ENCODE peak calls at places on chromosomes 13 and 19, in nine cellular contexts. Q is thyroid gland, C is aorta, K is neural progenitor cell, V is lower lobe of right lung, H is HepG2, O is cardiac muscle cell, M is fibroblast of mammary gland, F is GM06990. T is an unnamed sample.

GRCh38 chr13:33931397-33931987 is 113.5 kb downstream of the RFC3 start:
- DNase-seq in C (no peak), Q (no peak), V (no peak), O (peak), M (peak), K (peak), F (peak), H (peak), T (peak)

GRCh38 chr13:96112936-96113335 is 23.0 kb downstream of the HS6ST3 start:
- DNase-seq in C (no peak), M (peak), Q (no peak), H (no peak), O (no peak), V (no peak), F (no peak), K (no peak), T (no peak)

GRCh38 chr13:33235078-33235477 is 50.5 kb downstream of the STARD13 start:
- DNase-seq in H (peak), M (peak), O (peak), V (no peak), Q (no peak), C (no peak), F (no peak), K (no peak), T (no peak)

GRCh38 chr19:49570997-49571676 is 9.2 kb downstream of the NOSIP start:
- DNase-seq in K (peak), O (no peak), V (no peak), C (no peak), M (no peak), F (no peak), H (peak), Q (no peak), T (peak)

GRCh38 chr19:43229315-43229714 is 23.9 kb upstream of the PSG4 start:
- DNase-seq in Q (no peak), H (peak), O (peak), M (no peak), K (no peak), F (no peak), V (no peak), C (no peak), T (no peak)

GRCh38 chr13:51681037-51681678 is 96.9 kb downstream of the WDFY2 start:
- DNase-seq in O (peak), K (no peak), M (peak), H (no peak), F (no peak), Q (no peak), V (no peak), C (no peak), T (peak)

GRCh38 chr19:44587863-44588752 is 25.3 kb upstream of the IGSF23 start:
- DNase-seq in C (no peak), Q (no peak), O (peak), H (peak), V (no peak), K (no peak), M (peak), F (no peak), T (peak)

GRCh38 chr13:106100261-106100919 is 435.1 kb downstream of the EFNB2 start:
- DNase-seq in Q (no peak), V (no peak), K (peak), C (no peak), M (no peak), H (no peak), F (no peak), O (no peak), T (peak)

GRCh38 chr19:45475537-45476348 is 7.9 kb downstream of the FOSB start:
- DNase-seq in F (no peak), M (no peak), Q (no peak), K (no peak), O (no peak), H (no peak), V (no peak), C (no peak), T (peak)

GRCh38 chr13:112605531-112605990 is 17.6 kb upstream of the TUBGCP3 start:
- DNase-seq in K (no peak), F (no peak), Q (no peak), V (no peak), M (peak), O (no peak), C (no peak), H (no peak), T (no peak)

GRCh38 chr19:1288528-1289394 is 3.1 kb downstream of the EFNA2 start:
- DNase-seq in V (no peak), H (no peak), C (no peak), F (no peak), M (no peak), O (no peak), Q (no peak), K (no peak), T (no peak)

GRCh38 chr19:42325896-42326771 is 699 bp downstream of the MEGF8 start:
- DNase-seq in M (no peak), O (no peak), C (peak), K (no peak), H (no peak), Q (peak), V (no peak), F (peak), T (no peak)

GRCh38 chr13:111974065-111974640 is 92.8 kb upstream of the SOX1 start:
- DNase-seq in M (no peak), H (no peak), C (no peak), O (no peak), F (no peak), K (no peak), V (no peak), Q (no peak), T (no peak)

GRCh38 chr19:42306646-42307045 is 4.2 kb upstream of the PAFAH1B3 start:
- DNase-seq in M (no peak), F (no peak), Q (no peak), H (no peak), C (no peak), O (no peak), V (no peak), K (no peak), T (no peak)

GRCh38 chr19:48768989-48769713 is 13.8 kb downstream of the FGF21 start:
- DNase-seq in V (no peak), Q (peak), O (peak), K (no peak), C (no peak), H (peak), F (no peak), M (no peak), T (no peak)

GRCh38 chr19:31497709-31498108 is 148.5 kb upstream of the TSHZ3 start:
- DNase-seq in M (no peak), F (no peak), Q (no peak), K (no peak), V (no peak), O (no peak), C (no peak), H (no peak), T (no peak)

GRCh38 chr19:33005440-33005839 is 33.4 kb downstream of the FAAP24 start:
- DNase-seq in M (no peak), C (no peak), V (no peak), H (no peak), Q (no peak), F (no peak), O (no peak), K (no peak), T (no peak)

GRCh38 chr19:43697295-43697694 is 18.6 kb upstream of the IRGC start:
- DNase-seq in F (no peak), Q (no peak), O (no peak), K (no peak), V (no peak), M (no peak), H (no peak), C (no peak), T (no peak)

GRCh38 chr13:67934615-67935330 is 704.6 kb upstream of the PCDH9 start:
- DNase-seq in V (no peak), C (no peak), O (no peak), H (no peak), M (no peak), F (no peak), K (no peak), Q (no peak), T (no peak)

GRCh38 chr19:294819-295686 is 3.9 kb upstream of the PLPP2 start:
- DNase-seq in H (no peak), O (peak), C (no peak), F (no peak), V (peak), K (peak), M (peak), Q (peak), T (peak)

GRCh38 chr13:48828962-48829405 is 146.7 kb upstream of the FNDC3A start:
- DNase-seq in K (no peak), H (no peak), O (no peak), V (no peak), F (no peak), M (peak), C (no peak), Q (no peak), T (peak)

GRCh38 chr13:28753208-28753892 is 34.6 kb upstream of the SLC46A3 start:
- DNase-seq in C (peak), Q (peak), K (no peak), V (peak), F (no peak), M (peak), H (peak), O (peak), T (peak)

GRCh38 chr19:46926201-46927071 is 65.6 kb downstream of the ARHGAP35 start:
- DNase-seq in O (peak), H (no peak), F (no peak), Q (no peak), K (no peak), V (no peak), C (no peak), M (no peak), T (no peak)

GRCh38 chr19:42054205-42054604 is 15.8 kb downstream of the GRIK5 start:
- DNase-seq in V (no peak), M (no peak), O (no peak), F (no peak), C (no peak), Q (no peak), H (no peak), K (no peak), T (no peak)

DNA sequence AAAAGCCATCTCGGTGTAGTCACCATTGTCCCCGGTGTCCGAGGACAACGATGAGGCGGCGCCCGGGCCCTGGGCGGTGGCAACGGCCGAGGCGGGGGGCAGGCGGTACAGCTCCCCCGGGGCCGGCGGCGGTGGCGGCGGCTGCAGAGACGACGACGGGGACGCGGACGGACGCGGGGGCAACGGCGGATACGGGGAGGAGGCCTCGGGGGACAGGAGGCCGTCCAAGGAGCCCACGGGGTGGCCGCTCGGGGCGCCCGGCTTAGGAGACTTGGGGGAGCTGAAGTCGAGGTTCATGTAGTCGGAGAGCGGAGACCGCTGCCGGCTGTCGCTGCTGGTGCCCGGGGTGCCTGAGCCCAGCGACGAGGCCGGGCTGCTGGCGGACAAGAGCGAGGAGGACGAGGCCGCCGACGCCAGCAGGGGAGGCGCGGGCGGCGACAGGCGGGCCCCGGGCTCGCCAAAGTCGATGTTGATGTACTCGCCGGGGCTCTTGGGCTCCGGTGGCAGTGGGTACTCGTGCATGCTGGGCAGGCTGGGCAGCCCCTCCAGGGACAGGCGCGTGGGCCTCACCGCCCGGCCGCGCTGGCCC is 3.5 kb downstream of the IRS2 start:
- DNase-seq in C (no peak), V (no peak), H (no peak), F (no peak), M (no peak), Q (no peak), O (no peak), K (no peak), T (no peak)
- H3K4me3 ChIP-seq in C (peak), V (peak), H (no peak), F (no peak), M (no peak), Q (no peak), O (no peak), K (no peak), T (no peak)

GRCh38 chr19:7670150-7670784 is 1.4 kb downstream of the RETN start:
- DNase-seq in F (no peak), K (peak), O (peak), M (no peak), Q (no peak), C (no peak), V (peak), H (no peak), T (peak)
- H3K4me3 ChIP-seq in F (peak), K (peak), O (peak), M (no peak), Q (no peak), C (no peak), V (peak), H (peak), T (no peak)

DNA sequence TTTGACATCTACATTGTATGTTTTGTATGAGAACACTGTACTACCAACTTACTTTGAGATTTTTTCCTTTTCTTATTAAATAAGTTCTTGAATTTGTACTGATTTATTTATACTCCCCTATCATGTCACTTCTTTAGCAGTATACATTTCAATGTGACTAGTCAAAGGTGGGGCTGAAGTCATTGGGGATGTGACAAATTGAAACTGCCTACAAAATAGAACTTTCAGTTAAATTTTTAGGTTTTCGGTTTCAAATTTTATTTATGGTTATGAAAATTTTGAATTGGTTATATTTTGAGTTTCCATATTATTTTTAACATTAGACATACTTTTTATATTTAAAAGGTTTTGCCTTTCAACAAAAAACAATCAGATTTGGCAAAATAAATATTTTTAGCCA is 221.6 kb downstream of the NBEA start:
- DNase-seq in V (no peak), F (peak), K (no peak), C (no peak), O (no peak), H (no peak), Q (no peak), M (no peak), T (no peak)
- H3K4me3 ChIP-seq in V (no peak), F (no peak), K (no peak), C (no peak), O (no peak), H (no peak), Q (no peak), M (no peak), T (no peak)

DNA sequence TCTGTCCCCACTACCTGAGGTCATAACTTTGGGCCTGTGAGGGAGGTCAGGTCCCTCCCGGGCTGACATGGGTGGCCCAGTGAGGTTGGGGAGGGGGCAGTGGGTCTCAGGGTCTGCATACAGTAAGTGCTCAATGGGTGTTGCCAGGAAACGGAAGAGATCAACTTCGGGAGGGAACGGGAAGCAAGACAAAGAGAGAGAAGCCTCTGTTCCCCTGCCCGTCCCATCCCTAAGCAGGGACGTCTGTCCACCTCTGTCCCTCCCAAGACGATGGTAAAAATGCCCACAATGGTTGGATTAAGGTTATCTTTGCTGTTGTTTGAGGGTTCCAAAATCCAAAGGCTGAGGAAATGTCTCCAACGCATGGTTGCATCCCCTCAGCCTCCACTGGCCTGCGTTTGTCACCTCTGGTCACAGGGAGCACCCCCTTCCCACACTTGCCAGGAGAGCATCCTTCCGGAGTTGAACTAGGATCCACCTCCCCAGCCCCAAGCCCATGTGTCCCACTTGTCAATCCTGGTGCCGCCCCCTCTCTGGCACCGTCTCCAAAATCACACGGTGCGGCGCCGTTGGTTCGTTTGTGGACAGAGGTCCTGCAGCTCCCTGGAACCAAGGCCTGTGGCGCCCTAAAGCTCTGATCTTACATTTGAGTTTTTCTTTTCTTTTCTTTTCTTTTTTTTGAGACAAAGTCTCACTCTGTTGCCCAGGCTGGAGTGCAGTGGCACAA is 774 bp upstream of the HOMER3 start:
- DNase-seq in M (no peak), F (no peak), H (peak), Q (peak), V (no peak), K (peak), O (no peak), C (no peak), T (no peak)
- H3K4me3 ChIP-seq in M (peak), F (no peak), H (peak), Q (no peak), V (no peak), K (peak), O (no peak), C (no peak), T (no peak)

GRCh38 chr13:110559986-110560385 is 1.5 kb downstream of the RAB20 start:
- DNase-seq in M (no peak), V (no peak), F (no peak), O (no peak), H (no peak), C (no peak), K (no peak), Q (no peak), T (no peak)
- H3K4me3 ChIP-seq in M (no peak), V (peak), F (no peak), O (no peak), H (peak), C (peak), K (no peak), Q (no peak), T (peak)

GRCh38 chr19:4414800-4415251 is 12.4 kb downstream of the CHAF1A start:
- DNase-seq in C (no peak), H (no peak), K (peak), F (no peak), V (no peak), O (peak), Q (no peak), M (peak), T (no peak)

GRCh38 chr19:4413588-4413987 is 11.1 kb downstream of the CHAF1A start:
- DNase-seq in C (no peak), M (no peak), V (no peak), H (no peak), O (no peak), Q (no peak), K (no peak), F (no peak), T (no peak)

GRCh38 chr19:4414144-4414799 is 11.8 kb downstream of the CHAF1A start:
- DNase-seq in C (no peak), F (no peak), V (no peak), O (peak), Q (no peak), H (no peak), M (peak), K (no peak), T (no peak)

GRCh38 chr19:4416268-4416667 is 13.8 kb downstream of the CHAF1A start:
- DNase-seq in F (no peak), Q (no peak), V (no peak), M (no peak), H (peak), C (no peak), K (no peak), O (no peak), T (no peak)

GRCh38 chr19:4415352-4415751 is 12.9 kb downstream of the CHAF1A start:
- DNase-seq in V (no peak), M (no peak), K (peak), F (no peak), Q (no peak), C (no peak), H (no peak), O (peak), T (no peak)
- H3K4me3 ChIP-seq in V (no peak), M (no peak), K (peak), F (no peak), Q (no peak), C (no peak), H (no peak), O (no peak), T (no peak)

GRCh38 chr13:40985596-40986327 is 33.4 kb downstream of the ELF1 start:
- DNase-seq in O (no peak), V (no peak), F (no peak), M (no peak), K (no peak), Q (no peak), H (no peak), C (no peak), T (no peak)

GRCh38 chr13:40983269-40983668 is 35.8 kb downstream of the ELF1 start:
- DNase-seq in F (no peak), K (no peak), C (no peak), M (peak), H (no peak), Q (no peak), O (peak), V (no peak), T (no peak)

GRCh38 chr13:40986328-40986856 is 32.7 kb downstream of the ELF1 start:
- DNase-seq in K (no peak), O (peak), Q (no peak), H (peak), C (no peak), M (peak), V (no peak), F (no peak), T (peak)

GRCh38 chr13:40983725-40984669 is 35.1 kb downstream of the ELF1 start:
- DNase-seq in O (no peak), K (no peak), M (no peak), C (no peak), F (no peak), V (no peak), Q (peak), H (no peak), T (no peak)

GRCh38 chr13:40984670-40985366 is 34.3 kb downstream of the ELF1 start:
- DNase-seq in C (no peak), Q (no peak), M (peak), O (peak), H (no peak), F (no peak), K (no peak), V (no peak), T (no peak)
- H3K4me3 ChIP-seq in C (no peak), Q (no peak), M (peak), O (no peak), H (peak), F (peak), K (no peak), V (peak), T (no peak)

GRCh38 chr19:55076321-55076720 is 652 bp downstream of the EPS8L1 start:
- DNase-seq in H (no peak), K (no peak), O (no peak), F (no peak), V (no peak), M (no peak), Q (no peak), C (no peak), T (no peak)
- H3K4me3 ChIP-seq in H (no peak), K (no peak), O (no peak), F (no peak), V (no peak), M (no peak), Q (no peak), C (no peak), T (no peak)

T was measured in hepatocyte.